ENCODE peak calls at places on chromosomes 6 and 20, in four cellular contexts. One of them, this sample, is unnamed.
A peak's percentile ranks its signal among the peaks of the same experiment; 100 is the strongest.

GRCh38 chr6:42720739-42721138 is 1.7 kb downstream of the PRPH2 start:
- DNase-seq in left lung: peak; percentile 32
- DNase-seq in tibial nerve: no peak
- DNase-seq in heart right ventricle: no peak
- DNase-seq in this sample: no peak

GRCh38 chr6:53410508-53411258 is 61.9 kb upstream of the ELOVL5 start:
- DNase-seq in left lung: peak; percentile 37
- DNase-seq in tibial nerve: no peak
- DNase-seq in heart right ventricle: peak; percentile 34
- DNase-seq in this sample: no peak

GRCh38 chr6:42224222-42225042 is 6.8 kb upstream of the MRPS10 start:
- DNase-seq in left lung: no peak
- DNase-seq in tibial nerve: no peak
- DNase-seq in heart right ventricle: no peak
- DNase-seq in this sample: no peak

GRCh38 chr6:167244991-167245390 is 46.1 kb upstream of the UNC93A start:
- DNase-seq in left lung: no peak
- DNase-seq in tibial nerve: no peak
- DNase-seq in heart right ventricle: no peak
- DNase-seq in this sample: no peak

GRCh38 chr20:19943021-19943659 is 74.0 kb upstream of the NAA20 start:
- DNase-seq in left lung: no peak
- DNase-seq in tibial nerve: no peak
- DNase-seq in heart right ventricle: no peak
- DNase-seq in this sample: no peak

GRCh38 chr6:155444952-155445903 is 10.4 kb downstream of the NOX3 start:
- DNase-seq in left lung: no peak
- DNase-seq in tibial nerve: no peak
- DNase-seq in heart right ventricle: no peak
- DNase-seq in this sample: no peak

GRCh38 chr6:162778603-162779002 is 50.8 kb downstream of the PACRG start:
- DNase-seq in left lung: no peak
- DNase-seq in tibial nerve: no peak
- DNase-seq in heart right ventricle: no peak
- DNase-seq in this sample: no peak

GRCh38 chr20:44716309-44717106 is 1.3 kb downstream of the CCN5 start:
- DNase-seq in left lung: no peak
- DNase-seq in tibial nerve: no peak
- DNase-seq in heart right ventricle: no peak
- DNase-seq in this sample: no peak

DNA sequence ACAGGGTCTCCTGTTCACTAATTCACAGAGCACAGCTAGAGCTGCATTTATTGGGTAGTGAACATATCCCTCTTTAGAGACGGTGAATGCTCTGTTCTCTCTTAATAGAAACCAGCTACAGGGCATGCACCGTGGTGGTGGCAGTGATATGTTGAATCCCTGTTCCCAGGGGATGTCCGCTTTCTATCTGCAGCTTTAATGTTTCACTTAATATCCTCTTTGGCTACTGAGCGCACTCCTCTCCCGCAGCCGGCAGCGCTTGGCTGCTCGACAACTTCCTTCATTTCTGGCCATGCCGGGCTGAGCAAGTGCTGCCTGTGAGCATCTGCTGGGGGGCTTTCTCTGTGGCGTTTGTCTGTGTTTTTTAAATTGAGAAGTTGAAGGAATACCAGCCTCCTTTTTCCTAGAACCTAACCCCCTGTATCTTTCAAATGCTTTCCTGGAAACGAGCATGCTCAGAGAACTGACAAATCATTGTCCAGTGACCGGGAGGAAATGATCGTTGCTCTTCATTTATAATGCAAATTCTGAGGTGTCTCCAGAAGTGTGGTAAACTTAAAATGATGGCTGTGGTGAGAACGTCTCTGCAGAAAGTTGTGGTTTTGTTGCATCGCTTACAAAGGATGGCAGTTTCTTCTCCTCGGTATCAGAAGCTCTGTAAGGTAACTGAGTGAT is 297.9 kb downstream of the UTRN start:
- DNase-seq in left lung: peak; percentile 48
- DNase-seq in tibial nerve: no peak
- DNase-seq in heart right ventricle: peak; percentile 32
- DNase-seq in this sample: no peak
- H3K4me1 ChIP-seq in left lung: peaks cover 22% of the 10 kb centered on the region
- H3K4me1 ChIP-seq in tibial nerve: no peaks in the 10 kb centered on the region
- H3K4me1 ChIP-seq in heart right ventricle: peaks cover 44% of the 10 kb centered on the region
- H3K4me1 ChIP-seq in this sample: no peaks in the 10 kb centered on the region

GRCh38 chr6:9620263-9620662 is 794.6 kb downstream of the TFAP2A start:
- DNase-seq in left lung: no peak
- DNase-seq in tibial nerve: no peak
- DNase-seq in heart right ventricle: no peak
- DNase-seq in this sample: no peak

GRCh38 chr6:9620687-9621086 is 794.2 kb downstream of the TFAP2A start:
- DNase-seq in left lung: no peak
- DNase-seq in tibial nerve: no peak
- DNase-seq in heart right ventricle: no peak
- DNase-seq in this sample: no peak

GRCh38 chr6:9623985-9624384 is 790.9 kb downstream of the TFAP2A start:
- DNase-seq in left lung: no peak
- DNase-seq in tibial nerve: no peak
- DNase-seq in heart right ventricle: no peak
- DNase-seq in this sample: no peak

GRCh38 chr6:9623228-9623832 is 791.5 kb downstream of the TFAP2A start:
- DNase-seq in left lung: no peak
- DNase-seq in tibial nerve: no peak
- DNase-seq in heart right ventricle: no peak
- DNase-seq in this sample: no peak

DNA sequence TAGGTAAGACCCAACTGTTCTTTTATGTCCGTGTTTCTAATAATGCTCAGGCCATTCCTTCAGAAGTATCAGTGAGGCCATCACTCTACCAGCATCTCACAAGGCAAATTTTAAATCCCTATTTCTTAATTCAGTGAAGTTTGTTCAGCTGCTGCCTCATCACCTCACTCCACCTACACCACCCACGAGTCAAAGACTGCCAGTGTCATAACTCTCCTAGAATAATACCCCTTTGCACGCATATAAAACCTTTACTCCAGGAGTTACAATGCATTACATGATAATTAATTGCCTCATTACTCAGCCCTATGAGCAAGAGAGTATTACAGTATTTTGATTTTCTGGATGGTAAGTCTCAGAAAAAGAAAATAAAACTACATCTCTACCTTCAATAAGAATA is 793.6 kb downstream of the TFAP2A start:
- DNase-seq in left lung: no peak
- DNase-seq in tibial nerve: no peak
- DNase-seq in heart right ventricle: no peak
- DNase-seq in this sample: no peak
- H3K9me3 ChIP-seq in left lung: no peaks in the 10 kb centered on the region
- H3K9me3 ChIP-seq in tibial nerve: no peaks in the 10 kb centered on the region
- H3K9me3 ChIP-seq in heart right ventricle: no peaks in the 10 kb centered on the region
- H3K9me3 ChIP-seq in this sample: no peaks in the 10 kb centered on the region

GRCh38 chr6:105808571-105808970 is 277.6 kb upstream of the PRDM1 start:
- DNase-seq in left lung: no peak
- DNase-seq in tibial nerve: no peak
- DNase-seq in heart right ventricle: no peak
- DNase-seq in this sample: no peak

GRCh38 chr6:105806486-105806920 is 279.6 kb upstream of the PRDM1 start:
- DNase-seq in left lung: no peak
- DNase-seq in tibial nerve: no peak
- DNase-seq in heart right ventricle: no peak
- DNase-seq in this sample: no peak

GRCh38 chr6:105810105-105810921 is 275.8 kb upstream of the PRDM1 start:
- DNase-seq in left lung: peak; percentile 62
- DNase-seq in tibial nerve: no peak
- DNase-seq in heart right ventricle: peak; percentile 23
- DNase-seq in this sample: peak; percentile 66

GRCh38 chr6:105805581-105806023 is 280.5 kb upstream of the PRDM1 start:
- DNase-seq in left lung: no peak
- DNase-seq in tibial nerve: no peak
- DNase-seq in heart right ventricle: no peak
- DNase-seq in this sample: no peak

DNA sequence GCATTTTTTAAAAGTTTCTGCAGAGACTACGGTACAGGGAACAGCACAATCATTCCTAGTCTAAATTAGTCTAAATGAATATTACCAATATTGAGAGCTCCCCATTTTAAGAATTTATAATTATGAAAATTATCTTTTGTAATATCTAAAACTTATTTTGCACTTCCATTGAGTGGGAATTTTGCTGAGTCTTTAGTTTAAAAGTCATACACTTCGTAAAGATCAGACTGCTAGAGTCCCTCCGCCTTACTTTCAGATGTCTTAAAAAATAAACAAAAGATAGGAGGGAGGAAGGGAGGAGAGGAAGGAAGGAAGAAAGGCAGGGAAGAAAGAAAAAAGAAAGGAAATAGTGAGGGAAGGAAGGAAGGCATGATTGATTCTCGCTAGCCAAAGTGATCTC is 278.2 kb upstream of the PRDM1 start:
- DNase-seq in left lung: no peak
- DNase-seq in tibial nerve: no peak
- DNase-seq in heart right ventricle: no peak
- DNase-seq in this sample: no peak
- H3K4me1 ChIP-seq in left lung: peaks cover 20% of the 10 kb centered on the region
- H3K4me1 ChIP-seq in tibial nerve: no peaks in the 10 kb centered on the region
- H3K4me1 ChIP-seq in heart right ventricle: peaks cover 19% of the 10 kb centered on the region
- H3K4me1 ChIP-seq in this sample: no peaks in the 10 kb centered on the region

GRCh38 chr6:169918239-169918953 is 167.0 kb downstream of the ERMARD start:
- DNase-seq in left lung: no peak
- DNase-seq in tibial nerve: no peak
- DNase-seq in heart right ventricle: no peak
- DNase-seq in this sample: peak; percentile 23
- H3K9me3 ChIP-seq in left lung: no peaks in the 10 kb centered on the region
- H3K9me3 ChIP-seq in tibial nerve: no peaks in the 10 kb centered on the region
- H3K9me3 ChIP-seq in heart right ventricle: no peaks in the 10 kb centered on the region
- H3K9me3 ChIP-seq in this sample: no peaks in the 10 kb centered on the region

GRCh38 chr20:62569615-62570014 is 72.7 kb upstream of the SLCO4A1 start:
- DNase-seq in left lung: no peak
- DNase-seq in tibial nerve: no peak
- DNase-seq in heart right ventricle: no peak
- DNase-seq in this sample: no peak

GRCh38 chr20:62571667-62572344 is 70.5 kb upstream of the SLCO4A1 start:
- DNase-seq in left lung: no peak
- DNase-seq in tibial nerve: no peak
- DNase-seq in heart right ventricle: no peak
- DNase-seq in this sample: no peak

GRCh38 chr20:62568045-62568389 is 74.3 kb upstream of the SLCO4A1 start:
- DNase-seq in left lung: no peak
- DNase-seq in tibial nerve: no peak
- DNase-seq in heart right ventricle: no peak
- DNase-seq in this sample: no peak

GRCh38 chr20:62570897-62571666 is 71.2 kb upstream of the SLCO4A1 start:
- DNase-seq in left lung: no peak
- DNase-seq in tibial nerve: no peak
- DNase-seq in heart right ventricle: no peak
- DNase-seq in this sample: no peak

DNA sequence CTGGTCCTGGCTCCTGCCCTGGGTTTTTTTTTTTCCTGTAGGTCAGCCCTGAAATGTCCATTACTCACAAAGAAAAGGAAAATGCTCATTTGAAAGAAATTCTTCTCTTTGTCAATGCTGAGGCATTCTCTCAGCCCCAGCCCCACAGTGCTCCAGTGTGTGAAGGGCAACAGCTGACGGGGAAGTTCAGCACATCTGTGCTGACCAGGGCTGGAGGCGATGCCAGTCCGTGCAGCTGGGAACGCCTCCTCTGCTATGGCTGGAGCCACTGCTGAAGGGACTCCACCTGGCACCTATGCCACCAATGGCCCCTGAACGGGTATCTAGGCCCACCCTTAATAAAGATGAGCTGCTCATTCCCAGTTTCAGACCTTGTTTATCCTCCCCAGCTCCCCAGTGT is 71.9 kb upstream of the SLCO4A1 start:
- DNase-seq in left lung: no peak
- DNase-seq in tibial nerve: no peak
- DNase-seq in heart right ventricle: no peak
- DNase-seq in this sample: no peak
- H3K4me1 ChIP-seq in left lung: no peaks in the 10 kb centered on the region
- H3K4me1 ChIP-seq in tibial nerve: no peaks in the 10 kb centered on the region
- H3K4me1 ChIP-seq in heart right ventricle: peaks cover 34% of the 10 kb centered on the region
- H3K4me1 ChIP-seq in this sample: no peaks in the 10 kb centered on the region

GRCh38 chr6:369559-370431 is 21.8 kb upstream of the IRF4 start:
- DNase-seq in left lung: no peak
- DNase-seq in tibial nerve: no peak
- DNase-seq in heart right ventricle: no peak
- DNase-seq in this sample: no peak
- H3K9me3 ChIP-seq in left lung: no peaks in the 10 kb centered on the region
- H3K9me3 ChIP-seq in tibial nerve: no peaks in the 10 kb centered on the region
- H3K9me3 ChIP-seq in heart right ventricle: no peaks in the 10 kb centered on the region
- H3K9me3 ChIP-seq in this sample: no peaks in the 10 kb centered on the region

GRCh38 chr6:111572216-111572706 is 33.4 kb downstream of the TRAF3IP2 start:
- DNase-seq in left lung: no peak
- DNase-seq in tibial nerve: no peak
- DNase-seq in heart right ventricle: no peak
- DNase-seq in this sample: no peak
- H3K4me1 ChIP-seq in left lung: peaks cover 51% of the 10 kb centered on the region
- H3K4me1 ChIP-seq in tibial nerve: no peaks in the 10 kb centered on the region
- H3K4me1 ChIP-seq in heart right ventricle: peaks cover 64% of the 10 kb centered on the region
- H3K4me1 ChIP-seq in this sample: peaks cover 64% of the 10 kb centered on the region